ENCODE peak calls at places on chromosome 1, in eight cellular contexts. T is HS-5; X is stimulated activated CD8-positive, alpha-beta memory T cell treated with anti-CD3 and anti-CD28 coated beads, Interleukin-7, amount 100 ng/mL, for 24 hours; I is stromal cell of bone marrow; W is NCI-H1092; C is A172; Q is NCI-H524; G is CD4-positive, alpha-beta T cell. N is an unnamed sample.
A peak's percentile ranks its signal among the peaks of the same experiment; 100 is the strongest.

GRCh38 chr1:20134995-20135394 is 4.1 kb upstream of the PLA2G2F start:
- DNase-seq in X (no peak), W (no peak), G (no peak), T (no peak), I (no peak), Q (no peak), C (no peak), N (no peak)

GRCh38 chr1:92909321-92909720 is 51.9 kb downstream of the DIPK1A start:
- DNase-seq in X (no peak), I (peak; percentile 77), T (peak; percentile 97), C (peak; percentile 80), G (no peak), Q (no peak), W (no peak), N (no peak)

GRCh38 chr1:28236656-28237331 is 870 bp downstream of the ATP5IF1 start:
- DNase-seq in G (no peak), X (no peak), Q (no peak), C (no peak), T (no peak), W (no peak), I (no peak), N (no peak)

GRCh38 chr1:173549813-173550212 is 53.1 kb downstream of the SLC9C2 start:
- DNase-seq in G (no peak), I (no peak), Q (no peak), W (no peak), T (no peak), X (no peak), C (no peak), N (no peak)

GRCh38 chr1:25356441-25356840 is 18.3 kb downstream of the TMEM50A start:
- DNase-seq in Q (no peak), W (no peak), C (no peak), T (no peak), I (no peak), G (no peak), X (no peak), N (no peak)

GRCh38 chr1:224734261-224734935 is 118.3 kb downstream of the CNIH3 start:
- DNase-seq in X (no peak), G (no peak), I (no peak), T (no peak), C (no peak), Q (no peak), W (no peak), N (no peak)

GRCh38 chr1:202836616-202837403 is 26.1 kb downstream of the PCAT6 start:
- DNase-seq in W (no peak), C (no peak), T (no peak), G (no peak), I (no peak), X (no peak), Q (no peak), N (no peak)

GRCh38 chr1:172497230-172497629 is 35.7 kb upstream of the SUCO start:
- DNase-seq in T (no peak), Q (no peak), I (no peak), W (no peak), G (no peak), C (peak; percentile 36), X (no peak), N (peak; percentile 51)

GRCh38 chr1:229579101-229579651 is 20.7 kb upstream of the ABCB10 start:
- DNase-seq in I (no peak), G (no peak), C (no peak), T (no peak), X (no peak), W (peak; percentile 88), Q (peak; percentile 62), N (peak; percentile 55)

GRCh38 chr1:153483776-153484175 is 23.3 kb upstream of the S100A7 start:
- DNase-seq in G (no peak), X (no peak), W (peak; percentile 81), I (no peak), T (no peak), Q (peak; percentile 75), C (no peak), N (no peak)

GRCh38 chr1:11792106-11792505 is 13.7 kb downstream of the MTHFR start:
- DNase-seq in Q (no peak), T (no peak), W (no peak), I (no peak), C (no peak), X (no peak), G (no peak), N (peak; percentile 4)

GRCh38 chr1:81679972-81680371 is 120.8 kb upstream of the ADGRL2 start:
- DNase-seq in I (no peak), T (no peak), G (no peak), Q (peak; percentile 5), W (no peak), C (no peak), X (no peak), N (no peak)